ENCODE peak calls at places on chromosome X, in six cellular contexts. N, V, C, F, D and T are unnamed samples.

GRCh38 chrX:56343231-56343630 is 111.1 kb downstream of the KLF8 start:
- DNase-seq in N (peak), C (no peak), V (peak), F (no peak), D (no peak), T (no peak)

GRCh38 chrX:16658284-16658683 is 8.3 kb downstream of the S100G start:
- DNase-seq in V (no peak), C (no peak), D (no peak), N (no peak), F (no peak), T (no peak)

GRCh38 chrX:105715746-105716145 is 106.6 kb upstream of the NRK start:
- DNase-seq in C (no peak), D (no peak), V (no peak), N (no peak), F (no peak), T (no peak)

GRCh38 chrX:68252664-68253063 is 180.6 kb downstream of the OPHN1 start:
- DNase-seq in F (no peak), D (no peak), V (no peak), C (no peak), N (no peak), T (no peak)

GRCh38 chrX:16665089-16665488 is 15.1 kb downstream of the S100G start:
- DNase-seq in N (no peak), V (no peak), D (no peak), C (no peak), F (no peak), T (no peak)

GRCh38 chrX:129732857-129733256 is 5.9 kb upstream of the XPNPEP2 start:
- DNase-seq in V (no peak), C (no peak), N (no peak), F (no peak), D (no peak), T (no peak)

GRCh38 chrX:141278306-141278705 is 36.0 kb upstream of the SPANXC start:
- DNase-seq in V (peak), C (no peak), D (no peak), F (no peak), N (no peak), T (no peak)

GRCh38 chrX:48683411-48683982 is at the start of gene WAS:
- DNase-seq in V (no peak), F (no peak), N (no peak), C (no peak), D (no peak), T (no peak)

GRCh38 chrX:4091046-4091760 is 377.8 kb upstream of the PRKX start:
- DNase-seq in N (no peak), C (no peak), D (no peak), V (no peak), F (no peak), T (no peak)

GRCh38 chrX:153968754-153969124 is 2.9 kb downstream of the HCFC1 start:
- DNase-seq in V (peak), D (no peak), F (peak), C (no peak), N (peak), T (no peak)
- H3K4me3 ChIP-seq in V (peak), D (peak), F (peak), C (peak), N (peak), T (peak)

DNA sequence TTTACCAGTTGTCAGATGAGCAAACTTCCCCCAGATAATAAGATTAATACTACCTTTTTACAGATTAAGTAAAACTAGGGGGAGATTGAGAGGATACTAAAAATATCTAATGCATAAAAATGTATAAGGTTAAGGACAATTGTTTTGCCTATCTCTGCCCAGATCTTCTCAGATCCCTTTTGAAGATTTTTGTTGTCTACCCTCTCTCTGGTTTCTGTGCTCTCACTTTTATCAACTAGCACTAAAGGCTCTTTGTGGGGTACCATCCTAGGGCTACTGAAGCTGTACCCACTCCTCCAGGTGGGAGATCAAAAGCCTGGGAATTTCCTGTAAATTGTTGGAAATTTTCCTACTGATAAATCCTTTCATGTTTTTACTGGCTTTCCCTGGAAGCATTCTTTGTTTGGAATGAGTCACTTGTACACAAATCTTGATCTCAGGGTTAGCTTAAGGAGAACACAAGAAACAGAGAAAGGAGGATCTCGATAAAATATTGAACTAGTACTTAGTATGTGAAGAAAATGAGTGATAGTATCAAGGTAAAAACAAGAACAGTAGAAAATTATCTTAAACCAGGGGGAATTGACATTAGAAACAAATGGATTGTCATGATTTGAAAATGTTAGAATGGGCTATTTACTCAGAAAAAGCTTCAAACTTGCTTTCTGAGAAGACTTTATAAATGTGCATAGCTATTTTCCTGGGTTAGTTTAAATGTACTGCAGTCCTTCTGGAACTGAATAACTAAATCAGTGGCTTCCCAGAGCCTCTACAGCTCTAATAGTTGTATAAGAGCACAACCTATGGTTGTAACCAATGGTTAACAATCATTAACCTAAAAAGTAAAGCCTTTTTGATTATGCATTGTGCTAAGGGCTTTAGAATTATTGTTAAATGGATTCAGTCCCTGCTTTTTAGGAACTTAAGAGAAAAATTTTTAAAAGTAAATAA is 679.9 kb upstream of the MAGEB2 start:
- DNase-seq in N (no peak), C (no peak), F (no peak), D (no peak), V (no peak), T (no peak)
- H3K27ac ChIP-seq in N (no peak), C (no peak), F (no peak), D (no peak), V (no peak), T (no peak)

DNA sequence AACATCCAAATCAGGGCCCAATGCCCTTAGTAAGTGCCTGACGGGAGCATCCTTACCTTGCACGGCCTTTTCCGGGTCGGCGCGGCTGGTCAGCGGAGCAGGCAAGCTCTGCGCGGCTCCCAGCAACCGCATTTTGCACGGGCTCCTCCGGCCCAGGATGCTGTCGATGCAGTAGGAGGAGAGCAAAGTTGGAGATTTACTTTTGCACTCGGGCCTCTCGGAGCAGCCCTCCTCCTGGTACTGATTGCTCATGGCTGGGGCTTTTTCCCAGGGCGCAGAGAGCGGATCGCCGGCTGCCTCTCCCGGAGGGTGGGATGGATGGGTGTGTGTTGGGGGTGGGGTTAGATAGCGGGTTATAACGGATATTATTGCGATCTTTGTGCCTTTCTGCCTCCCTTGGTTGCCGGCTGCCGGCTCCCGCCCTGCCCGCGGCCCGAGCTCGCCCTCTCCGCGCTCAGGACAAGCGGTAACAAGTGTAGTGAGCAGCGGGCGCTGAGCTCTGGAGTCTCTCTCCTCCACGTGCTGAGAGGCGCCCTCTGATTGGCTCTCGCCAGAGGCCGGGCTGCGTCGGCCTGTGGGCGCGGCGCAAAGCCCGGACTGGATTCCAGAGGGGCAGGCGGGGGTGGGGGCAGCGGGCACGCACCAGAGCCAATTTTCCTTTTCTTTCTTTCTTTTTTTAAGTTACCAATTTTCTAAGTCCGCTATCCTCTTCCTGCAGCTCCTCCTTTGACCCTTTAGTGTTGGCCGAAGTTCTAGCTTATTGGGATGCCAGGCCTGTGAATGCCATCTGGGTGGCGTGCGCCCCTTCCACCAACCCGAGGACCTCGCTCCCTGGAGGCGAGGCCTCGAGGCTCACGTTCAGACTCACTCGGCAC is at the start of gene ARX:
- DNase-seq in C (peak), F (peak), D (peak), V (peak), N (no peak), T (peak)
- H3K4me3 ChIP-seq in C (no peak), F (peak), D (peak), V (peak), N (no peak), T (peak)

GRCh38 chrX:2705461-2705860 is 14.4 kb downstream of the CD99 start:
- DNase-seq in F (no peak), D (no peak), N (no peak), V (no peak), C (no peak), T (no peak)
- H3K27ac ChIP-seq in F (peak), D (no peak), N (no peak), V (no peak), C (peak), T (peak)

GRCh38 chrX:40105016-40105790 is 7.4 kb upstream of the BCOR start:
- DNase-seq in N (peak), V (no peak), D (peak), C (peak), F (peak), T (peak)

GRCh38 chrX:40105791-40106676 is 8.3 kb upstream of the BCOR start:
- DNase-seq in V (peak), F (peak), N (peak), C (peak), D (peak), T (peak)

GRCh38 chrX:40104649-40105015 is 6.9 kb upstream of the BCOR start:
- DNase-seq in N (peak), C (peak), D (peak), F (peak), V (no peak), T (peak)

GRCh38 chrX:40102393-40103381 is 4.9 kb upstream of the BCOR start:
- DNase-seq in D (no peak), C (no peak), V (no peak), F (no peak), N (peak), T (no peak)

DNA sequence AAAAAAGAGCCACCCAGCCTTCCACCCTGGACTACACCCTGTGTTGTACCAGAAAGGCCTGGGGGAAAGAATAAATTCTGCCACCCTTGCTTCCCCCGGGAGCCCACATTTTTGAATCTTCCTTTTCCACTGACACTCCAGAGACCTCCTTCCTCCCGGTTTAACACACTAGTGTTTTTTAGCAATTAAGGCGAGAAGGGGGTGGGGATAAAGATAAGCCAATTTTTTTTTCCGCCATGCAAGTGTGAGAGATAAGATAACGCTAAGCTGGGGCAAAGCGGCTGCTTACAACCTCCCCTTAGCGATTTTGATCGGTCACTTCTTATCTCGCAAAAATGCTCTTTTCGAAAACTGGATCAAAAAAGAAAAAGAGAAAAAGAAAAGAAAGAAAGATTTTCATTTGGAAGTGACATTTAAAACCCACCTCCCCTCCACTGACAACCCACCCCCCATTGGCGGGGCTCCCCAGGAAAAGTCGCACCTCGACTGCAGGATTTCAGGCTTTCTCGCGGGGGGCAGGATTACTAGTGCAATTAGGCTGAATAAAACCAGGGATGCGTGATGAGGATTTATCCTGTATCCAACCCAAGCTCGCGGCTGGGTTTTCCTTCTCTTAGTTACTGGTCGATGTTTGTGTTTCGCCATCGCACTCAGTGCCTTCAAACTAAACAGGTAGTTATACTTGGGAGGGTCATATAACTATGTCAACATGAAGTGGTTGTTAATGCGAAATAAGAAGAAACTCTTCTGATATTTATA is 6.0 kb upstream of the BCOR start:
- DNase-seq in N (peak), C (no peak), D (no peak), V (no peak), F (no peak), T (no peak)
- H3K4me3 ChIP-seq in N (no peak), C (no peak), D (no peak), V (peak), F (no peak), T (peak)

GRCh38 chrX:78329486-78329885 is 2.1 kb upstream of the CYSLTR1 start:
- DNase-seq in D (no peak), C (no peak), F (no peak), V (no peak), N (no peak), T (no peak)

GRCh38 chrX:78331708-78332107 is 4.3 kb upstream of the CYSLTR1 start:
- DNase-seq in V (no peak), N (no peak), F (no peak), C (no peak), D (no peak), T (no peak)

GRCh38 chrX:78330540-78330939 is 3.1 kb upstream of the CYSLTR1 start:
- DNase-seq in D (no peak), F (no peak), N (no peak), V (no peak), C (no peak), T (no peak)

GRCh38 chrX:78327370-78328048 is at the start of gene CYSLTR1:
- DNase-seq in F (no peak), V (peak), D (no peak), C (peak), N (no peak), T (no peak)

DNA sequence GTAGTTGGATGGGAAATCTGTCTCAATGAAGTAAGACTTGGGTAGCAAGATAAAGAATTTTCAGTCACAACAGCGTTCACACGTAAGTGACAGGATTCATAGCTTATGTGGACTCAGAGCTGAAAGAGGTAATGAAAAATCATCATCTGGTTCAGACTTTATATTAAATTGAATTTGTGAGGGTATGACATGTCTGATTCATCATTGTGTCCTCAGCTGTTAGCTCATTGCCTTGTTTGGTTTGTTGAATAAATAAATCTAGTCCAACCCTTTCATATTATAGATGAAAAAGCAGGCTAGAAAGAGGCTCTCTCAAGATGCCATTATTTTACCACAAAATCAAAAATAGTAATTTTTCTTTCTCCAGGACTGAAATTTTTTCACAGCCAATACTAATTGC is 2.7 kb upstream of the CYSLTR1 start:
- DNase-seq in N (no peak), F (no peak), D (no peak), V (no peak), C (no peak), T (no peak)
- H3K27ac ChIP-seq in N (no peak), F (no peak), D (no peak), V (no peak), C (no peak), T (no peak)

GRCh38 chrX:137566746-137567473 is 983 bp downstream of the ZIC3 start:
- DNase-seq in F (no peak), N (peak), D (no peak), V (no peak), C (no peak), T (no peak)

GRCh38 chrX:137563681-137564651 is 2.0 kb upstream of the ZIC3 start:
- DNase-seq in N (peak), C (no peak), V (peak), F (no peak), D (no peak), T (no peak)

GRCh38 chrX:137567474-137568232 is 1.7 kb downstream of the ZIC3 start:
- DNase-seq in V (peak), C (no peak), F (no peak), D (no peak), N (peak), T (no peak)

GRCh38 chrX:137565921-137566745 is at the start of gene ZIC3:
- DNase-seq in N (peak), F (peak), C (peak), D (peak), V (peak), T (peak)

DNA sequence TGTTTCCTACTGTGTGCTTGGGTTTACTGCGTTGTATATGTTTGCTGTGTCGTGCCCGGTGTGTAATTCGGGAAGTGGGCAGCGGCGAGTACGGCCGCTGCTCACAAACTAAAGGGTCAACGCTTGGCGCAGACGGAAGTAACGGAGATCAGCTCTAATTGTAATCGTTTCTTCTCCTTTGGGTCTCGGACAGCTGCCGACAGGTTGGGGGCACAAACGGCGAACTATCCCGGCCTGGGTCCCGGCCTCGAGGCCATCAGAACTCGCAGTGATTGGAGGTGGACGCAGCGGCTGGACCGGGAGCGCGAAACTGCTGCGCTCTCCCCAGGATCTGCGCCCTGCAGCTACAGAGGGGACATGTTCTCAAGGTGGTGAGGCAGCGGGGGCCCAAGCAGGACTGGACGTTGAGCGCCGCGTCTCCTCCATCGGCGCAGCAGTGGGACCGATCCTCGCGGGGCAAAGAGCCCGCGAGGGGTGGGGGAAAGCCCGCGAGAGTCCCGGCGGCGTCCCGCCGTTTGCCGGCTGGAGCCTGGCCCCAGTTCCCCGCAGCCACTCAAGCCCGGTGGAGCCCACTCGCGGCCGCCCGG is 516 bp upstream of the ZIC3 start:
- DNase-seq in V (peak), F (no peak), C (no peak), N (no peak), D (no peak), T (no peak)
- H3K4me3 ChIP-seq in V (peak), F (peak), C (peak), N (peak), D (peak), T (peak)

GRCh38 chrX:10043386-10043785 is 76.2 kb downstream of the CLDN34 start:
- DNase-seq in N (no peak), V (no peak), F (no peak), D (no peak), C (no peak), T (no peak)
- H3K27ac ChIP-seq in N (no peak), V (no peak), F (no peak), D (no peak), C (no peak), T (peak)

DNA sequence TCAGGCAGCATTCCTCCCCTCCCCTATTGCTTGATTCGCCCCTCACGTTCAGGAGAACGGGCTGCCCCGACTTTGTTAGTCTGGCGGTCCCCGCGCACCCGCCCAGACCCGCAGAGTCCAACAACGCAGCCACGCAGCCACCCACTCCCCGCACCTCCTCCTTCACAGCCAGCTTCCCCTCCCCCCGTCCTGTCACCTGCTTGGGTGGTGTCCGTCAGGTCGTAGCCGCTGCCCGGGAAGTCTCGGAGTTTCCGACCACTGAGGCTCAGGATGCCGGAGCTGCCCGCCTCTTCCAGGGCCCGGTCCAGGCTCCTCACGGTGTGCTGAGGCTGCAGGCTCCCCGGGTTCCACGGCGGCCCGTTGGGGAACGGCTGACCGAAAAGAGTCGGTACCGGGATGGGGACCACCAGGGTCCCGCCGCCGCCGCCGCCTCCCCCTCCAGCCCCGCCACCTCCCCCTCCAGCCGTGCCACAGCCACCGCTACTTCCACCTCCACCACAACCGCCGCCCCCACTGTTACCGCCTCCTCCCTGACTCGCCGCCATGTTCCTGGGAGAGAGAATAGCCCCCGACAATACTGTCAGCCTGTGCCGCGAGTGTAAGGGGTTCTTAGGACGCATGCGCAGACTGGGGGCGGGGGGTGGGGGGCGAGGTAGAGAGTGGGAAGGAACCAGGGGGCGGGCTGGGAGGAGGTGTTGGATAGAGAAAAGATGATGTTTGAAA is at the start of gene LRCH2:
- DNase-seq in V (peak), F (peak), C (peak), N (peak), D (peak), T (peak)
- H3K4me3 ChIP-seq in V (peak), F (peak), C (peak), N (peak), D (peak), T (peak)

DNA sequence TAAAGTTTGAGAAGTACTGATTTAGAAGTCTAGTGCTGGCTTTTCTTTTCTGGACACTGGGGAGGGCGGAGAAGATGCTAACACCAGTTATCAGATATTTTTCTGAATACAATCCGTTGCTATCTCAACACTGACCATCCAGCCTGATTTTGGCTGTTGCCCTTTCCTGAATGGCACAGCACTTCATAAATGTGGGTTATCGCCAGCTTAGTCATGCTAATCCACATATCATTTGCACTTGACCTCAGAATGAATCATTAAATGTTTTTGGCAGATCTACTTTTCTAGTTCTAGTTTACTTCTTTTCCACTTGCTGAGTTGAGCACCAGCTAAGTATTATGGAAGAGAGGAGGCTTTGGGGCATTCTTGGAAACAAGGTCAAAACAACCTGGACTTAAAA is 60.8 kb upstream of the ESX1 start:
- DNase-seq in V (no peak), D (no peak), N (no peak), C (no peak), F (no peak), T (no peak)
- H3K27ac ChIP-seq in V (no peak), D (no peak), N (no peak), C (no peak), F (no peak), T (no peak)